ENCODE peak calls at places on chromosomes 3 and 15, in eight cellular contexts. One of them, this sample, is unnamed.

GRCh38 chr15:87733005-87733404 is 523.5 kb downstream of the NTRK3 start:
- DNase-seq in heart left ventricle: no peak
- DNase-seq in mesendoderm: peak; percentile 81
- DNase-seq in A549: no peak
- DNase-seq in psoas muscle: no peak
- DNase-seq in osteoblast: no peak
- DNase-seq in A673: no peak
- DNase-seq in ovary: no peak
- DNase-seq in this sample: no peak

GRCh38 chr3:146892041-146892440 is 286.9 kb upstream of the PLSCR5 start:
- DNase-seq in heart left ventricle: no peak
- DNase-seq in mesendoderm: peak; percentile 47
- DNase-seq in A549: no peak
- DNase-seq in psoas muscle: no peak
- DNase-seq in osteoblast: no peak
- DNase-seq in A673: no peak
- DNase-seq in ovary: no peak
- DNase-seq in this sample: no peak

GRCh38 chr15:35168464-35168863 is 83.4 kb upstream of the NANOGP8 start:
- DNase-seq in heart left ventricle: no peak
- DNase-seq in mesendoderm: no peak
- DNase-seq in A549: no peak
- DNase-seq in psoas muscle: no peak
- DNase-seq in osteoblast: no peak
- DNase-seq in A673: peak; percentile 70
- DNase-seq in ovary: no peak
- DNase-seq in this sample: no peak

GRCh38 chr15:71362987-71363968 is 248.0 kb downstream of the THSD4 start:
- DNase-seq in heart left ventricle: no peak
- DNase-seq in mesendoderm: peak; percentile 54
- DNase-seq in A549: no peak
- DNase-seq in psoas muscle: no peak
- DNase-seq in osteoblast: no peak
- DNase-seq in A673: no peak
- DNase-seq in ovary: no peak
- DNase-seq in this sample: no peak

GRCh38 chr3:14290631-14291385 is 111.6 kb upstream of the SLC6A6 start:
- DNase-seq in heart left ventricle: no peak
- DNase-seq in mesendoderm: peak; percentile 53
- DNase-seq in A549: no peak
- DNase-seq in psoas muscle: no peak
- DNase-seq in osteoblast: peak; percentile 64
- DNase-seq in A673: no peak
- DNase-seq in ovary: no peak
- DNase-seq in this sample: no peak

GRCh38 chr3:39142067-39142466 is 11.3 kb downstream of the CSRNP1 start:
- DNase-seq in heart left ventricle: no peak
- DNase-seq in mesendoderm: no peak
- DNase-seq in A549: no peak
- DNase-seq in psoas muscle: no peak
- DNase-seq in osteoblast: no peak
- DNase-seq in A673: no peak
- DNase-seq in ovary: no peak
- DNase-seq in this sample: peak; percentile 68

GRCh38 chr15:73882761-73883419 is 9.5 kb downstream of the TBC1D21 start:
- DNase-seq in heart left ventricle: no peak
- DNase-seq in mesendoderm: no peak
- DNase-seq in A549: no peak
- DNase-seq in psoas muscle: no peak
- DNase-seq in osteoblast: no peak
- DNase-seq in A673: no peak
- DNase-seq in ovary: no peak
- DNase-seq in this sample: no peak

GRCh38 chr15:85527907-85528306 is 147.5 kb downstream of the AKAP13 start:
- DNase-seq in heart left ventricle: peak; percentile 62
- DNase-seq in mesendoderm: peak; percentile 31
- DNase-seq in A549: no peak
- DNase-seq in psoas muscle: no peak
- DNase-seq in osteoblast: no peak
- DNase-seq in A673: peak; percentile 71
- DNase-seq in ovary: no peak
- DNase-seq in this sample: peak; percentile 12

GRCh38 chr3:27675287-27675686 is 46.8 kb downstream of the EOMES start:
- DNase-seq in heart left ventricle: no peak
- DNase-seq in mesendoderm: no peak
- DNase-seq in A549: no peak
- DNase-seq in psoas muscle: no peak
- DNase-seq in osteoblast: no peak
- DNase-seq in A673: peak; percentile 19
- DNase-seq in ovary: no peak
- DNase-seq in this sample: peak; percentile 10

GRCh38 chr3:35744419-35744818 is 105.1 kb downstream of the ARPP21 start:
- DNase-seq in heart left ventricle: no peak
- DNase-seq in mesendoderm: peak; percentile 68
- DNase-seq in A549: no peak
- DNase-seq in psoas muscle: no peak
- DNase-seq in osteoblast: no peak
- DNase-seq in A673: no peak
- DNase-seq in ovary: no peak
- DNase-seq in this sample: no peak

GRCh38 chr3:133264920-133265319 is 134.9 kb upstream of the BFSP2 start:
- DNase-seq in heart left ventricle: no peak
- DNase-seq in mesendoderm: no peak
- DNase-seq in A549: no peak
- DNase-seq in psoas muscle: no peak
- DNase-seq in osteoblast: no peak
- DNase-seq in A673: no peak
- DNase-seq in ovary: no peak
- DNase-seq in this sample: no peak

GRCh38 chr15:85002517-85002916 is 20.9 kb downstream of the PDE8A start:
- DNase-seq in heart left ventricle: no peak
- DNase-seq in mesendoderm: peak; percentile 35
- DNase-seq in A549: no peak
- DNase-seq in psoas muscle: no peak
- DNase-seq in osteoblast: no peak
- DNase-seq in A673: no peak
- DNase-seq in ovary: no peak
- DNase-seq in this sample: peak; percentile 30

GRCh38 chr3:16828815-16829214 is 55.9 kb upstream of the PLCL2 start:
- DNase-seq in heart left ventricle: no peak
- DNase-seq in mesendoderm: peak; percentile 75
- DNase-seq in A549: peak; percentile 25
- DNase-seq in psoas muscle: no peak
- DNase-seq in osteoblast: no peak
- DNase-seq in A673: peak; percentile 37
- DNase-seq in ovary: no peak
- DNase-seq in this sample: peak; percentile 5

GRCh38 chr15:80162059-80162554 is 9.3 kb downstream of the FAH start:
- DNase-seq in heart left ventricle: no peak
- DNase-seq in mesendoderm: no peak
- DNase-seq in A549: no peak
- DNase-seq in psoas muscle: no peak
- DNase-seq in osteoblast: no peak
- DNase-seq in A673: no peak
- DNase-seq in ovary: no peak
- DNase-seq in this sample: no peak

GRCh38 chr15:43104426-43104825 is 1.4 kb downstream of the UBR1 start:
- DNase-seq in heart left ventricle: no peak
- DNase-seq in mesendoderm: peak; percentile 78
- DNase-seq in A549: no peak
- DNase-seq in psoas muscle: no peak
- DNase-seq in osteoblast: no peak
- DNase-seq in A673: no peak
- DNase-seq in ovary: no peak
- DNase-seq in this sample: no peak

GRCh38 chr3:144524531-144524930 is 552.9 kb downstream of the DIPK2A start:
- DNase-seq in heart left ventricle: no peak
- DNase-seq in mesendoderm: no peak
- DNase-seq in A549: no peak
- DNase-seq in psoas muscle: no peak
- DNase-seq in osteoblast: no peak
- DNase-seq in A673: no peak
- DNase-seq in ovary: no peak
- DNase-seq in this sample: no peak

GRCh38 chr3:124775776-124776336 is 45.6 kb downstream of the UMPS start:
- DNase-seq in heart left ventricle: no peak
- DNase-seq in mesendoderm: no peak
- DNase-seq in A549: no peak
- DNase-seq in psoas muscle: no peak
- DNase-seq in osteoblast: no peak
- DNase-seq in A673: no peak
- DNase-seq in ovary: peak; percentile 10
- DNase-seq in this sample: no peak

GRCh38 chr3:83706669-83707068 is 1252.1 kb upstream of the CADM2 start:
- DNase-seq in heart left ventricle: no peak
- DNase-seq in mesendoderm: no peak
- DNase-seq in A549: no peak
- DNase-seq in psoas muscle: no peak
- DNase-seq in osteoblast: no peak
- DNase-seq in A673: no peak
- DNase-seq in ovary: no peak
- DNase-seq in this sample: no peak

GRCh38 chr3:157502916-157503620 is at the start of gene VEPH1:
- DNase-seq in heart left ventricle: no peak
- DNase-seq in mesendoderm: peak; percentile 44
- DNase-seq in A549: no peak
- DNase-seq in psoas muscle: no peak
- DNase-seq in osteoblast: peak; percentile 80
- DNase-seq in A673: no peak
- DNase-seq in ovary: no peak
- DNase-seq in this sample: peak; percentile 29

GRCh38 chr3:157498374-157498773 is 4.8 kb downstream of the VEPH1 start:
- DNase-seq in heart left ventricle: no peak
- DNase-seq in mesendoderm: no peak
- DNase-seq in A549: no peak
- DNase-seq in psoas muscle: no peak
- DNase-seq in osteoblast: no peak
- DNase-seq in A673: no peak
- DNase-seq in ovary: no peak
- DNase-seq in this sample: no peak

GRCh38 chr3:157501863-157502262 is 1.4 kb downstream of the VEPH1 start:
- DNase-seq in heart left ventricle: no peak
- DNase-seq in mesendoderm: peak; percentile 64
- DNase-seq in A549: no peak
- DNase-seq in psoas muscle: no peak
- DNase-seq in osteoblast: no peak
- DNase-seq in A673: peak; percentile 79
- DNase-seq in ovary: no peak
- DNase-seq in this sample: peak; percentile 39

GRCh38 chr3:157499342-157499963 is 3.8 kb downstream of the VEPH1 start:
- DNase-seq in heart left ventricle: no peak
- DNase-seq in mesendoderm: peak; percentile 95
- DNase-seq in A549: no peak
- DNase-seq in psoas muscle: peak; percentile 43
- DNase-seq in osteoblast: no peak
- DNase-seq in A673: no peak
- DNase-seq in ovary: no peak
- DNase-seq in this sample: no peak

GRCh38 chr3:157500232-157500631 is 3.0 kb downstream of the VEPH1 start:
- DNase-seq in heart left ventricle: no peak
- DNase-seq in mesendoderm: no peak
- DNase-seq in A549: no peak
- DNase-seq in psoas muscle: no peak
- DNase-seq in osteoblast: no peak
- DNase-seq in A673: no peak
- DNase-seq in ovary: no peak
- DNase-seq in this sample: no peak
- H3K4me3 ChIP-seq in heart left ventricle: no peak overlapping the region
- H3K4me3 ChIP-seq in mesendoderm: no peak overlapping the region
- H3K4me3 ChIP-seq in A549: no peak overlapping the region
- H3K4me3 ChIP-seq in psoas muscle: peak overlapping the region; percentile 42
- H3K4me3 ChIP-seq in osteoblast: no peak overlapping the region
- H3K4me3 ChIP-seq in A673: no peak overlapping the region
- H3K4me3 ChIP-seq in ovary: no peak overlapping the region
- H3K4me3 ChIP-seq in this sample: no peak overlapping the region

DNA sequence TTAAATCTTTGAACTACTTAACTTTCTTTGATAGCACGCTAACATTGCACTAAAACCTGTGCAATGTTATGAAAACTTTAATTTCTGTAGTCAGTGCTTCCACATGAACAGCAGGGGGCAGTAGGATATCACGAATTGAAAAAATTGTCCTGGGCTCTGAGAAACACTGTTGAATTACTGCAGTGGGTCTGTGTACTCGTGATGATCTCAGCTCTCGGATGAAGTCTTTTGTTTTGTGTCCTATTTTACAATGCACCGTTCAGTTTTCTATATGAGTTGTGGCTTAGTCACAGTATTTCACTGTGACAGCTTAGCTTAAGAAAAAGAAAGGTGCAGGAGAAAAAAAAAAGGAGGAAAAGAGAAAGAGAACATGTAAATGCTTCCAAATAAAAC is 141.3 kb upstream of the CCDC54 start:
- DNase-seq in heart left ventricle: peak; percentile 60
- DNase-seq in mesendoderm: peak; percentile 81
- DNase-seq in A549: peak; percentile 81
- DNase-seq in psoas muscle: no peak
- DNase-seq in osteoblast: peak; percentile 90
- DNase-seq in A673: peak; percentile 86
- DNase-seq in ovary: no peak
- DNase-seq in this sample: peak; percentile 88
- H3K27ac ChIP-seq in heart left ventricle: peak overlapping the region; percentile 53
- H3K27ac ChIP-seq in mesendoderm: no peak overlapping the region
- H3K27ac ChIP-seq in A549: peak overlapping the region; percentile 69
- H3K27ac ChIP-seq in psoas muscle: peak overlapping the region; percentile 11
- H3K27ac ChIP-seq in osteoblast: peak overlapping the region; percentile 68
- H3K27ac ChIP-seq in A673: peak overlapping the region; percentile 7
- H3K27ac ChIP-seq in ovary: peak overlapping the region; percentile 23
- H3K27ac ChIP-seq in this sample: no peak overlapping the region

GRCh38 chr15:25863968-25864580 is 947 bp upstream of the ATP10A start:
- DNase-seq in heart left ventricle: no peak
- DNase-seq in mesendoderm: no peak
- DNase-seq in A549: no peak
- DNase-seq in psoas muscle: no peak
- DNase-seq in osteoblast: peak; percentile 85
- DNase-seq in A673: no peak
- DNase-seq in ovary: no peak
- DNase-seq in this sample: no peak
- H3K4me3 ChIP-seq in heart left ventricle: peak overlapping the region; percentile 60
- H3K4me3 ChIP-seq in mesendoderm: no peak overlapping the region
- H3K4me3 ChIP-seq in A549: peak overlapping the region; percentile 70
- H3K4me3 ChIP-seq in psoas muscle: peak overlapping the region; percentile 67
- H3K4me3 ChIP-seq in osteoblast: peak overlapping the region; percentile 85
- H3K4me3 ChIP-seq in A673: no peak overlapping the region
- H3K4me3 ChIP-seq in ovary: no peak overlapping the region
- H3K4me3 ChIP-seq in this sample: peak overlapping the region; percentile 58

DNA sequence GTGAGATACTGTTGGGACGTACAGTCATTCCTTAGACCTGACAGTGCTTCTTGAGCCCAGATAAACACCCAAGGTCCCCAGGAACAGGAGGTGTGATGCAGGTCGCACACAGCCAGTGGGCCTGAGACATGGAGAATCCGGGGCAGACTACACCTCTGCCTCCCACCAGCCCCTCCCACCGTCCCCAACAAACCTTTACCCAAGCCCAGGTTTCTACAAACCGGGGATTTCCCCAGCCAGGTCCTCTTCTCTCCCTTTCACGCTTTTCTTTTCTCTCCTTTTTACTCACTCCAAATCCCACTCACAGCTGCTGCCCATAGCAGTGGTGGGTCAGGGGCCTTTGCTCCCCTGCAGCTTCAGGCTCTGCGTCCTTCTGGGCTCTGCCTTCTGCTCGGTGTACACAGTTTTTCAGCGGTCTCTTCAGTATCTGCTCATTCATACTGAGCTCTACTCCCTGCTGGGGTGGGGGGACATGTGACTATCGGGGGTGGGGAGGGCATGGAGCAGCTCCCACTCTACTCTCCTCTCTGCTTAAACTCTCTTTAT is 4.8 kb upstream of the PCSK6 start:
- DNase-seq in heart left ventricle: no peak
- DNase-seq in mesendoderm: no peak
- DNase-seq in A549: no peak
- DNase-seq in psoas muscle: no peak
- DNase-seq in osteoblast: no peak
- DNase-seq in A673: no peak
- DNase-seq in ovary: no peak
- DNase-seq in this sample: no peak
- H3K27ac ChIP-seq in heart left ventricle: no peak overlapping the region
- H3K27ac ChIP-seq in mesendoderm: no peak overlapping the region
- H3K27ac ChIP-seq in A549: no peak overlapping the region
- H3K27ac ChIP-seq in psoas muscle: no peak overlapping the region
- H3K27ac ChIP-seq in osteoblast: no peak overlapping the region
- H3K27ac ChIP-seq in A673: no peak overlapping the region
- H3K27ac ChIP-seq in ovary: no peak overlapping the region
- H3K27ac ChIP-seq in this sample: no peak overlapping the region